ENCODE peak calls at places on chromosome 17, in six cellular contexts. M is uterus, O is Calu3, A is mammary epithelial cell, E is H9, I is OCI-LY7. W is an unnamed sample.

GRCh38 chr17:12296120-12296727 is 275.5 kb downstream of the MAP2K4 start:
- DNase-seq in M (no peak), A (no peak), I (no peak), E (peak; percentile 46), O (no peak), W (no peak)

GRCh38 chr17:74757502-74757901 is 9.1 kb downstream of the NHERF1 start:
- DNase-seq in M (no peak), O (peak; percentile 57), E (no peak), A (no peak), I (no peak), W (peak; percentile 64)

GRCh38 chr17:3004150-3004801 is 59.1 kb downstream of the OR1D5 start:
- DNase-seq in E (no peak), A (peak; percentile 93), I (peak; percentile 80), M (peak; percentile 96), O (peak; percentile 98), W (peak; percentile 97)

GRCh38 chr17:66429680-66430079 is 127.3 kb downstream of the PRKCA start:
- DNase-seq in E (no peak), O (no peak), A (no peak), I (peak; percentile 38), M (no peak), W (no peak)

GRCh38 chr17:82370471-82371332 is 863 bp upstream of the UTS2R start:
- DNase-seq in I (peak; percentile 87), M (no peak), A (no peak), O (no peak), E (no peak), W (peak; percentile 60)

GRCh38 chr17:47941246-47941997 is at the start of gene PNPO:
- DNase-seq in I (peak; percentile 97), O (peak; percentile 98), A (peak; percentile 99), E (peak; percentile 96), M (peak; percentile 91), W (peak; percentile 98)

GRCh38 chr17:66152756-66153155 is 39.2 kb downstream of the CEP112 start:
- DNase-seq in O (no peak), I (no peak), E (no peak), M (no peak), A (peak; percentile 2), W (no peak)

GRCh38 chr17:73644145-73645049 is at the start of gene SDK2:
- DNase-seq in I (no peak), E (no peak), O (peak; percentile 12), M (no peak), A (peak; percentile 35), W (no peak)

GRCh38 chr17:35797370-35797769 is 1.9 kb upstream of the MMP28 start:
- DNase-seq in O (no peak), A (no peak), I (no peak), M (no peak), E (no peak), W (no peak)

GRCh38 chr17:61411114-61411943 is 11.7 kb downstream of the TBX2 start:
- DNase-seq in O (peak; percentile 51), A (peak; percentile 48), E (peak; percentile 85), M (peak; percentile 71), I (peak; percentile 27), W (peak; percentile 66)

GRCh38 chr17:61411944-61412859 is 12.6 kb downstream of the TBX2 start:
- DNase-seq in I (peak; percentile 74), E (peak; percentile 89), A (peak; percentile 81), O (peak; percentile 78), M (peak; percentile 91), W (peak; percentile 87)

GRCh38 chr17:61410100-61410551 is 10.5 kb downstream of the TBX2 start:
- DNase-seq in I (no peak), M (no peak), E (peak; percentile 36), O (no peak), A (no peak), W (no peak)

GRCh38 chr17:61409301-61410099 is 9.9 kb downstream of the TBX2 start:
- DNase-seq in E (peak; percentile 62), M (peak; percentile 78), I (no peak), O (peak; percentile 76), A (peak; percentile 53), W (peak; percentile 68)

GRCh38 chr17:61410555-61411089 is 11.0 kb downstream of the TBX2 start:
- DNase-seq in I (peak; percentile 76), M (peak; percentile 85), O (no peak), A (no peak), E (peak; percentile 93), W (peak; percentile 83)
- TF ChIP-seq CTCF in I (peak; percentile 75), M (peak; percentile 58), O (no peak), A (no peak), E (peak; percentile 66), W (no peak)

DNA sequence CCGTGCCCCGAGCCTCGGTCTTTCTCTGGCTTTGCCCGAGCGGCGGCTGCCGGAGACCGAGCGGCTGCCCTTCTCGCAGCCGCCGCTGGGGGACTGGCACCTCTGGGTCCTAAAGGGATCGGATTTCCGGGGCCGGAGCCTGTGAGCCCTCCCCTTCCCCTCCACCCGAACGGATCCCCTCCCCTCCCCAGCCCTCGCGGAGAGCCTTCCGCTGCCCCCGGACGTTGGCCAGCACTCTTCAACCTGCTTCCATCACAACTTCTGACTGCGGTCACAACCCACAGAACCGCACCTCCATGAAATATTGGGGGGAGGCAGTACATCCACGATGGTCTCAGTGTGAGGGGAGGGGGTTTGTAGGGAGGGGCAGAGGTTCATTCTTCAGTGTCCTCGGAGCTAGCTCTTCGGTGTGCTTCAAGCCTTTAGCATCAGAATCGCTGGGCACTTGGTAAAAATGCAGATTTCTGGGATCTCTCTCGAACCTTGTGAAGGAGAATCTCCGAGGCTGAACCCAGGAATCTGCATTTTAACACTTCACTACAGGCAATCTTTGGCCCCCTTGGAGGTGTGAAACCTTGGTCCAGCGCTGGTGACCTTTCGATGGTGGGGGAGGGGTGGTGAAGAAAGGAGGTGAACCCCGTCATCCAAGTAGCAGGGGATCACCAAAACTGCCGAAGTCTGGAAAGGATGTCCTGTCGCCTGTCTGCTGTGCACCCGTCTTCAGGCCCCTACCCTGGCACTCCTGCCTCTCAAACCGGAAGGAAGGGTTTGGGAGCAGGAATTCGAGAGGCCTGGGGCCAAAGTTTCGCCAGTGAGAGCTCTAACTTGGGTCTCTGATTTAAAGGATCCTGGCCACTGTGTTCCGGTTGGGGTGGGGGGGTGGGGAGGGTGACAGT is 812 bp upstream of the PPP1R9B start:
- DNase-seq in O (peak; percentile 96), M (peak; percentile 91), E (peak; percentile 96), A (peak; percentile 84), I (peak; percentile 95), W (peak; percentile 92)
- TF ChIP-seq CTCF in O (peak; percentile 75), M (peak; percentile 87), E (peak; percentile 69), A (peak; percentile 35), I (peak; percentile 60), W (peak; percentile 61)

GRCh38 chr17:63442549-63443035 is 3.5 kb downstream of the CYB561 start:
- DNase-seq in E (peak; percentile 62), A (no peak), M (no peak), O (no peak), I (peak; percentile 45), W (no peak)
- TF ChIP-seq CTCF in E (peak; percentile 46), A (no peak), M (no peak), O (no peak), I (peak; percentile 46), W (no peak)

DNA sequence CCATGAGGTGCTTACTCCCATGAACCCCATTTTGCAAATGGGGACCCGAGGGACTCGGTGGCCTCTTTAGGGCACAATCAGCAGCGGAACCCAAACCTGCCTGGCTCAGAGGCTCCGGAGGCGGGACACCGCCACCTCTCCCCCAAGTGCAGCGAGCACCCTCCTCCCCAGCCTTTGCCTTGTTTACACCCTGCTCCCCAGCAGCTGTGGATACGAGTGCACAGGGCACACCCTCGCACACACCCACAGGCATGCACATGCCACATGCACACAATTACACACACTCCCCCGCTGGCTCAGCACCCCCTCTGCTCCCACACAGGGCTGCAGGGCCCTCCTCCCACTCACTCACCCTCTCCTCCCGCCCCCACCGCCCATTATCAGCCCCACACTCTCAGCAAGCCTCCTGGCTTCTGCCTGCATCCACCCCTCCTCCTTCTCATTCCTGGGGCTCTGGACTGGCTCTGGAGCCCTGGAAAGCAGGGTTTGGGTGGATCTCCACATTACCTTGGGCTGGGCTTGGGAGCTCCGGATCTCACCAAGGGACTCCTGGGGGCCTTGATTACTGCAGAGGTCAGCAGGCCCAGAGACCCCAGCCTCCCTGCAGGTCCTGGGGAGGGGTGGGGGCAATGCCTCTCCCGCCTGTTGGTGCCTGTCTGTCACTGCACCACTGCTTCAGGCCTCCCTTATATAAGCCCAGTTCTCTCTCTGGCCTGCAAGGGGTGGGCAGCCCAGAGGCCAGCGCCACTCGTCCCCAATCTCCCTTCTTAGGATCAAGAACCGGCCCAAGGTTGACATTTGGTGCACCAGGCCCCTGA is 6.4 kb downstream of the PDK2 start:
- DNase-seq in I (no peak), M (peak; percentile 69), A (no peak), E (peak; percentile 54), O (peak; percentile 45), W (peak; percentile 90)
- TF ChIP-seq CTCF in I (no peak), M (no peak), A (no peak), E (no peak), O (peak; percentile 17), W (peak; percentile 8)

DNA sequence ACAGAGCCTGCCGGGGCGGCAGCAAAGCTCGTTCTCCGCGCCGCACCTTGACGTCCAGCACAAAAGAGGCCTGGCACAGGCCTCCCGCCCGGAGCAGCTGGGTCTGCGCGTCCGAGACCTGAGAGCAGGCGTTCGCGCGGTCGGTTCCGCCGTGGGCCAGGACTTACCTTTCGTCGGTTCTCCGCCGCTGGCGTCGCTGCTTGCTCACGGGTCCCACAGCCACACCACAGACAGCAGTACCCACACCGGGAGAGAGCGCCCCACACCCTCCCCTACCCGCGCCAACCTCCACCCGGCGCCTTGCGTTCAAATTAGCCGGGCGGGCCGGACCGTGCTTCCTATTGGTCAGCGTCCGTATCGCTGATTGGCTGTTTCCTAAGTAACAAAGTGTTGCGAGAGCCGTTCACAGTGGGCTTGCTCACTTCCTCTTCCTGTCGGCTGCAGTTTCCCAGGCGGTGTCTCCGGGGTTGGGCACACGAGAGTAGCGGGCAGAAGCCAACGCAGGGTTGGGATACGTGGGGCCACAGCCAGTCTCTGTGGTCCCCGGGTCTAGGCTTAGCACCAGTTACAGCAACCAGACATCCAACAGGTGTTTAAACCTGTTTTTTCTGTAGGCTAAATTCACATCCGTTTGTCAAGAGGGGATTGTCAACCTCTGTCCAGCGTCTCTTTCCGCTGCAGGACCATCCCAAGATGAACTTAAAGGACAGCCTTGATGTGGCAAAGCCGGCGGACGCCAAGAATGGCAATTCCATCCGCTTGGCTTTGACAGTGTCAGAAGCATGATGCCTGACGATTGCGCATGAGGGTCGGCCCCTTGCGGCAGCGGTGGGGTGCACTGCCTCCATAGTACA is at the start of gene KIF18B:
- DNase-seq in E (peak; percentile 98), O (peak; percentile 97), I (peak; percentile 98), M (peak; percentile 81), A (peak; percentile 93), W (peak; percentile 95)
- TF ChIP-seq CTCF in E (peak; percentile 6), O (no peak), I (peak; percentile 56), M (peak; percentile 1), A (no peak), W (no peak)